ENCODE peak calls at places on chromosomes 16 and 17, in ten cellular contexts. One of them, this sample, is unnamed.

GRCh38 chr17:68222586-68222985 is 25.3 kb upstream of the AMZ2 start:
- ATAC-seq in sciatic nerve: no peak
- ATAC-seq in CD4-positive, alpha-beta T cell: no peak
- ATAC-seq in activated naive CD8-positive, alpha-beta T cell treated with anti-CD3 and anti-CD28 coated beads, Interleukin-2, amount 10 ng/mL, durations not matched to agents 7 days and 5 days: no peak
- ATAC-seq in activated T-helper 17 cell treated with anti-CD3 and anti-CD28 coated beads, Interleukin-2, amount 50 U/mL, for 72 hours: no peak
- ATAC-seq in left cardiac atrium: no peak
- ATAC-seq in heart left ventricle: no peak
- ATAC-seq in body of pancreas: no peak
- ATAC-seq in gastroesophageal sphincter: no peak
- ATAC-seq in stimulated activated memory B cell treated with anti-CD40 and anti-IgM and Interleukin-4, amounts not matched to agents 10 μg/mL and 1 μg/mL and 100 μg/mL, for 72 hours: no peak
- ATAC-seq in this sample: no peak

GRCh38 chr17:68204736-68205135 is 43.1 kb upstream of the AMZ2 start:
- ATAC-seq in sciatic nerve: no peak
- ATAC-seq in CD4-positive, alpha-beta T cell: no peak
- ATAC-seq in activated naive CD8-positive, alpha-beta T cell treated with anti-CD3 and anti-CD28 coated beads, Interleukin-2, amount 10 ng/mL, durations not matched to agents 7 days and 5 days: no peak
- ATAC-seq in activated T-helper 17 cell treated with anti-CD3 and anti-CD28 coated beads, Interleukin-2, amount 50 U/mL, for 72 hours: peak
- ATAC-seq in left cardiac atrium: peak
- ATAC-seq in heart left ventricle: no peak
- ATAC-seq in body of pancreas: no peak
- ATAC-seq in gastroesophageal sphincter: no peak
- ATAC-seq in stimulated activated memory B cell treated with anti-CD40 and anti-IgM and Interleukin-4, amounts not matched to agents 10 μg/mL and 1 μg/mL and 100 μg/mL, for 72 hours: peak
- ATAC-seq in this sample: no peak

GRCh38 chr17:33218657-33219298 is 74.3 kb downstream of the ASIC2 start:
- ATAC-seq in sciatic nerve: peak
- ATAC-seq in CD4-positive, alpha-beta T cell: no peak
- ATAC-seq in activated naive CD8-positive, alpha-beta T cell treated with anti-CD3 and anti-CD28 coated beads, Interleukin-2, amount 10 ng/mL, durations not matched to agents 7 days and 5 days: no peak
- ATAC-seq in activated T-helper 17 cell treated with anti-CD3 and anti-CD28 coated beads, Interleukin-2, amount 50 U/mL, for 72 hours: no peak
- ATAC-seq in left cardiac atrium: peak
- ATAC-seq in heart left ventricle: no peak
- ATAC-seq in body of pancreas: no peak
- ATAC-seq in gastroesophageal sphincter: no peak
- ATAC-seq in stimulated activated memory B cell treated with anti-CD40 and anti-IgM and Interleukin-4, amounts not matched to agents 10 μg/mL and 1 μg/mL and 100 μg/mL, for 72 hours: no peak
- ATAC-seq in this sample: no peak

GRCh38 chr17:68794636-68795503 is 160.3 kb downstream of the ABCA8 start:
- ATAC-seq in sciatic nerve: peak
- ATAC-seq in CD4-positive, alpha-beta T cell: no peak
- ATAC-seq in activated naive CD8-positive, alpha-beta T cell treated with anti-CD3 and anti-CD28 coated beads, Interleukin-2, amount 10 ng/mL, durations not matched to agents 7 days and 5 days: no peak
- ATAC-seq in activated T-helper 17 cell treated with anti-CD3 and anti-CD28 coated beads, Interleukin-2, amount 50 U/mL, for 72 hours: no peak
- ATAC-seq in left cardiac atrium: peak
- ATAC-seq in heart left ventricle: peak
- ATAC-seq in body of pancreas: peak
- ATAC-seq in gastroesophageal sphincter: peak
- ATAC-seq in stimulated activated memory B cell treated with anti-CD40 and anti-IgM and Interleukin-4, amounts not matched to agents 10 μg/mL and 1 μg/mL and 100 μg/mL, for 72 hours: no peak
- ATAC-seq in this sample: peak

GRCh38 chr16:85444879-85445778 is 168.0 kb upstream of the GSE1 start:
- ATAC-seq in sciatic nerve: no peak
- ATAC-seq in CD4-positive, alpha-beta T cell: peak
- ATAC-seq in activated naive CD8-positive, alpha-beta T cell treated with anti-CD3 and anti-CD28 coated beads, Interleukin-2, amount 10 ng/mL, durations not matched to agents 7 days and 5 days: no peak
- ATAC-seq in activated T-helper 17 cell treated with anti-CD3 and anti-CD28 coated beads, Interleukin-2, amount 50 U/mL, for 72 hours: no peak
- ATAC-seq in left cardiac atrium: peak
- ATAC-seq in heart left ventricle: no peak
- ATAC-seq in body of pancreas: no peak
- ATAC-seq in gastroesophageal sphincter: no peak
- ATAC-seq in stimulated activated memory B cell treated with anti-CD40 and anti-IgM and Interleukin-4, amounts not matched to agents 10 μg/mL and 1 μg/mL and 100 μg/mL, for 72 hours: no peak
- ATAC-seq in this sample: no peak

GRCh38 chr17:66959641-66960375 is 4.7 kb upstream of the CACNG4 start:
- ATAC-seq in sciatic nerve: no peak
- ATAC-seq in CD4-positive, alpha-beta T cell: no peak
- ATAC-seq in activated naive CD8-positive, alpha-beta T cell treated with anti-CD3 and anti-CD28 coated beads, Interleukin-2, amount 10 ng/mL, durations not matched to agents 7 days and 5 days: no peak
- ATAC-seq in activated T-helper 17 cell treated with anti-CD3 and anti-CD28 coated beads, Interleukin-2, amount 50 U/mL, for 72 hours: no peak
- ATAC-seq in left cardiac atrium: no peak
- ATAC-seq in heart left ventricle: no peak
- ATAC-seq in body of pancreas: no peak
- ATAC-seq in gastroesophageal sphincter: no peak
- ATAC-seq in stimulated activated memory B cell treated with anti-CD40 and anti-IgM and Interleukin-4, amounts not matched to agents 10 μg/mL and 1 μg/mL and 100 μg/mL, for 72 hours: no peak
- ATAC-seq in this sample: no peak

GRCh38 chr16:31080035-31080629 is 5.9 kb downstream of the ZNF646 start:
- ATAC-seq in sciatic nerve: no peak
- ATAC-seq in CD4-positive, alpha-beta T cell: no peak
- ATAC-seq in activated naive CD8-positive, alpha-beta T cell treated with anti-CD3 and anti-CD28 coated beads, Interleukin-2, amount 10 ng/mL, durations not matched to agents 7 days and 5 days: no peak
- ATAC-seq in activated T-helper 17 cell treated with anti-CD3 and anti-CD28 coated beads, Interleukin-2, amount 50 U/mL, for 72 hours: no peak
- ATAC-seq in left cardiac atrium: no peak
- ATAC-seq in heart left ventricle: no peak
- ATAC-seq in body of pancreas: no peak
- ATAC-seq in gastroesophageal sphincter: no peak
- ATAC-seq in stimulated activated memory B cell treated with anti-CD40 and anti-IgM and Interleukin-4, amounts not matched to agents 10 μg/mL and 1 μg/mL and 100 μg/mL, for 72 hours: no peak
- ATAC-seq in this sample: no peak

GRCh38 chr16:87264634-87265033 is 52.6 kb downstream of the C16orf95 start:
- ATAC-seq in sciatic nerve: peak
- ATAC-seq in CD4-positive, alpha-beta T cell: no peak
- ATAC-seq in activated naive CD8-positive, alpha-beta T cell treated with anti-CD3 and anti-CD28 coated beads, Interleukin-2, amount 10 ng/mL, durations not matched to agents 7 days and 5 days: no peak
- ATAC-seq in activated T-helper 17 cell treated with anti-CD3 and anti-CD28 coated beads, Interleukin-2, amount 50 U/mL, for 72 hours: no peak
- ATAC-seq in left cardiac atrium: no peak
- ATAC-seq in heart left ventricle: no peak
- ATAC-seq in body of pancreas: no peak
- ATAC-seq in gastroesophageal sphincter: no peak
- ATAC-seq in stimulated activated memory B cell treated with anti-CD40 and anti-IgM and Interleukin-4, amounts not matched to agents 10 μg/mL and 1 μg/mL and 100 μg/mL, for 72 hours: no peak
- ATAC-seq in this sample: no peak

This sample was measured in SK-N-SH treated with all-trans-retinoic acid at 6 μM for 48 hours.